ENCODE peak calls at places on chromosome 19, in six cellular contexts. One of them, this sample, is unnamed.

GRCh38 chr19:45087531-45087930 is 5.4 kb upstream of the PPP1R37 start:
- DNase-seq in esophagus muscularis mucosa: no peak
- DNase-seq in tibial nerve: no peak
- DNase-seq in suprapubic skin: no peak
- DNase-seq in transverse colon: no peak
- DNase-seq in stomach: no peak
- DNase-seq in this sample: no peak

GRCh38 chr19:2567580-2567979 is 91.7 kb downstream of the GADD45B start:
- DNase-seq in suprapubic skin: peak
- DNase-seq in transverse colon: peak
- DNase-seq in stomach: no peak
- DNase-seq in tibial nerve: peak
- DNase-seq in esophagus muscularis mucosa: no peak
- DNase-seq in this sample: peak

GRCh38 chr19:39038098-39038497 is 5.7 kb upstream of the FBXO27 start:
- DNase-seq in esophagus muscularis mucosa: no peak
- DNase-seq in suprapubic skin: no peak
- DNase-seq in tibial nerve: no peak
- DNase-seq in stomach: peak
- DNase-seq in transverse colon: peak
- DNase-seq in this sample: peak

GRCh38 chr19:49362926-49363264 is 679 bp upstream of the TEAD2 start:
- DNase-seq in stomach: peak
- DNase-seq in esophagus muscularis mucosa: no peak
- DNase-seq in transverse colon: peak
- DNase-seq in tibial nerve: peak
- DNase-seq in suprapubic skin: peak
- DNase-seq in this sample: peak

GRCh38 chr19:4066176-4066606 is 508 bp downstream of the ZBTB7A start:
- DNase-seq in esophagus muscularis mucosa: no peak
- DNase-seq in suprapubic skin: peak
- DNase-seq in stomach: no peak
- DNase-seq in transverse colon: peak
- DNase-seq in tibial nerve: no peak
- DNase-seq in this sample: no peak

GRCh38 chr19:42352216-42352892 is 26.9 kb downstream of the MEGF8 start:
- DNase-seq in suprapubic skin: no peak
- DNase-seq in esophagus muscularis mucosa: no peak
- DNase-seq in stomach: no peak
- DNase-seq in transverse colon: no peak
- DNase-seq in tibial nerve: no peak
- DNase-seq in this sample: no peak

GRCh38 chr19:46068345-46069258 is 27.8 kb upstream of the IGFL4 start:
- DNase-seq in suprapubic skin: no peak
- DNase-seq in esophagus muscularis mucosa: no peak
- DNase-seq in transverse colon: peak
- DNase-seq in tibial nerve: no peak
- DNase-seq in stomach: no peak
- DNase-seq in this sample: no peak

GRCh38 chr19:13262450-13262849 is 112.2 kb downstream of the IER2 start:
- DNase-seq in esophagus muscularis mucosa: no peak
- DNase-seq in transverse colon: no peak
- DNase-seq in stomach: no peak
- DNase-seq in suprapubic skin: no peak
- DNase-seq in tibial nerve: no peak
- DNase-seq in this sample: no peak

GRCh38 chr19:41821003-41821735 is 23.3 kb downstream of the LYPD4 start:
- DNase-seq in suprapubic skin: no peak
- DNase-seq in esophagus muscularis mucosa: no peak
- DNase-seq in transverse colon: peak
- DNase-seq in stomach: peak
- DNase-seq in tibial nerve: no peak
- DNase-seq in this sample: peak

GRCh38 chr19:6087074-6087506 is 23.2 kb downstream of the RFX2 start:
- DNase-seq in transverse colon: peak
- DNase-seq in stomach: no peak
- DNase-seq in esophagus muscularis mucosa: no peak
- DNase-seq in tibial nerve: no peak
- DNase-seq in suprapubic skin: no peak
- DNase-seq in this sample: no peak

GRCh38 chr19:29324717-29325116 is 111.8 kb upstream of the UQCRFS1 start:
- DNase-seq in suprapubic skin: no peak
- DNase-seq in transverse colon: no peak
- DNase-seq in esophagus muscularis mucosa: peak
- DNase-seq in stomach: no peak
- DNase-seq in tibial nerve: no peak
- DNase-seq in this sample: no peak

GRCh38 chr19:31499826-31500539 is 150.7 kb upstream of the TSHZ3 start:
- DNase-seq in esophagus muscularis mucosa: peak
- DNase-seq in transverse colon: no peak
- DNase-seq in stomach: no peak
- DNase-seq in tibial nerve: no peak
- DNase-seq in suprapubic skin: peak
- DNase-seq in this sample: no peak

GRCh38 chr19:55172741-55173140 is 6.3 kb upstream of the DNAAF3 start:
- DNase-seq in tibial nerve: no peak
- DNase-seq in stomach: no peak
- DNase-seq in esophagus muscularis mucosa: no peak
- DNase-seq in suprapubic skin: no peak
- DNase-seq in transverse colon: no peak
- DNase-seq in this sample: no peak

GRCh38 chr19:38155453-38155852 is 68.6 kb downstream of the DPF1 start:
- DNase-seq in suprapubic skin: no peak
- DNase-seq in transverse colon: no peak
- DNase-seq in esophagus muscularis mucosa: no peak
- DNase-seq in tibial nerve: no peak
- DNase-seq in stomach: no peak
- DNase-seq in this sample: no peak

GRCh38 chr19:2998642-2999041 is 21.3 kb downstream of the TLE6 start:
- DNase-seq in esophagus muscularis mucosa: no peak
- DNase-seq in suprapubic skin: no peak
- DNase-seq in stomach: no peak
- DNase-seq in transverse colon: no peak
- DNase-seq in tibial nerve: no peak
- DNase-seq in this sample: no peak

GRCh38 chr19:55657004-55657747 is 2.3 kb downstream of the U2AF2 start:
- DNase-seq in transverse colon: no peak
- DNase-seq in stomach: peak
- DNase-seq in suprapubic skin: no peak
- DNase-seq in esophagus muscularis mucosa: no peak
- DNase-seq in tibial nerve: no peak
- DNase-seq in this sample: peak

GRCh38 chr19:34171539-34171876 is 796 bp upstream of the LSM14A start:
- DNase-seq in suprapubic skin: no peak
- DNase-seq in esophagus muscularis mucosa: peak
- DNase-seq in stomach: no peak
- DNase-seq in tibial nerve: no peak
- DNase-seq in transverse colon: no peak
- DNase-seq in this sample: no peak

GRCh38 chr19:13842294-13843103 is 34.4 kb upstream of the NANOS3 start:
- DNase-seq in stomach: peak
- DNase-seq in suprapubic skin: peak
- DNase-seq in esophagus muscularis mucosa: no peak
- DNase-seq in tibial nerve: peak
- DNase-seq in transverse colon: peak
- DNase-seq in this sample: peak

GRCh38 chr19:9309139-9309973 is at the start of gene ZNF699:
- DNase-seq in tibial nerve: peak
- DNase-seq in transverse colon: peak
- DNase-seq in stomach: peak
- DNase-seq in suprapubic skin: peak
- DNase-seq in esophagus muscularis mucosa: peak
- DNase-seq in this sample: peak

GRCh38 chr19:46697142-46697960 is 19.6 kb downstream of the PRKD2 start:
- DNase-seq in tibial nerve: peak
- DNase-seq in suprapubic skin: peak
- DNase-seq in esophagus muscularis mucosa: peak
- DNase-seq in stomach: peak
- DNase-seq in transverse colon: peak
- DNase-seq in this sample: peak

GRCh38 chr19:10278935-10279334 is 7.8 kb upstream of the ICAM4 start:
- DNase-seq in stomach: no peak
- DNase-seq in tibial nerve: no peak
- DNase-seq in transverse colon: no peak
- DNase-seq in esophagus muscularis mucosa: no peak
- DNase-seq in suprapubic skin: no peak
- DNase-seq in this sample: no peak

GRCh38 chr19:13459351-13459750 is 46.9 kb downstream of the CACNA1A start:
- DNase-seq in transverse colon: no peak
- DNase-seq in suprapubic skin: no peak
- DNase-seq in stomach: no peak
- DNase-seq in tibial nerve: no peak
- DNase-seq in esophagus muscularis mucosa: no peak
- DNase-seq in this sample: no peak

GRCh38 chr19:6654347-6655310 is 15.3 kb downstream of the TNFSF14 start:
- DNase-seq in suprapubic skin: no peak
- DNase-seq in tibial nerve: no peak
- DNase-seq in transverse colon: peak
- DNase-seq in esophagus muscularis mucosa: no peak
- DNase-seq in stomach: no peak
- DNase-seq in this sample: no peak

GRCh38 chr19:28497137-28497536 is 715.8 kb downstream of the UQCRFS1 start:
- DNase-seq in tibial nerve: no peak
- DNase-seq in suprapubic skin: no peak
- DNase-seq in esophagus muscularis mucosa: no peak
- DNase-seq in stomach: no peak
- DNase-seq in transverse colon: no peak
- DNase-seq in this sample: no peak

GRCh38 chr19:54373781-54374266 is 9.1 kb upstream of the LAIR1 start:
- DNase-seq in stomach: no peak
- DNase-seq in transverse colon: no peak
- DNase-seq in tibial nerve: peak
- DNase-seq in esophagus muscularis mucosa: no peak
- DNase-seq in suprapubic skin: no peak
- DNase-seq in this sample: no peak

GRCh38 chr19:6455924-6456323 is 3.7 kb downstream of the SLC25A23 start:
- DNase-seq in esophagus muscularis mucosa: no peak
- DNase-seq in suprapubic skin: no peak
- DNase-seq in tibial nerve: no peak
- DNase-seq in stomach: no peak
- DNase-seq in transverse colon: no peak
- DNase-seq in this sample: no peak

GRCh38 chr19:53853707-53854106 is 14.0 kb upstream of the MYADM start:
- DNase-seq in stomach: no peak
- DNase-seq in esophagus muscularis mucosa: no peak
- DNase-seq in tibial nerve: no peak
- DNase-seq in transverse colon: no peak
- DNase-seq in suprapubic skin: no peak
- DNase-seq in this sample: no peak

GRCh38 chr19:35248310-35249145 is at the start of gene LSR:
- DNase-seq in tibial nerve: no peak
- DNase-seq in stomach: peak
- DNase-seq in esophagus muscularis mucosa: peak
- DNase-seq in transverse colon: peak
- DNase-seq in suprapubic skin: no peak
- DNase-seq in this sample: peak
- TF ChIP-seq EP300 in tibial nerve: no peak
- TF ChIP-seq EP300 in stomach: no peak
- TF ChIP-seq EP300 in esophagus muscularis mucosa: no peak
- TF ChIP-seq EP300 in transverse colon: no peak
- TF ChIP-seq EP300 in suprapubic skin: no peak
- TF ChIP-seq EP300 in this sample: no peak

GRCh38 chr19:48333467-48334384 is 8.4 kb downstream of the EMP3 start:
- DNase-seq in suprapubic skin: peak
- DNase-seq in transverse colon: peak
- DNase-seq in stomach: peak
- DNase-seq in esophagus muscularis mucosa: peak
- DNase-seq in tibial nerve: peak
- DNase-seq in this sample: peak

GRCh38 chr19:48329167-48329891 is 4.0 kb downstream of the EMP3 start:
- DNase-seq in stomach: no peak
- DNase-seq in transverse colon: peak
- DNase-seq in tibial nerve: no peak
- DNase-seq in esophagus muscularis mucosa: no peak
- DNase-seq in suprapubic skin: no peak
- DNase-seq in this sample: no peak

GRCh38 chr19:48332351-48332661 is 7.0 kb downstream of the EMP3 start:
- DNase-seq in suprapubic skin: no peak
- DNase-seq in esophagus muscularis mucosa: no peak
- DNase-seq in tibial nerve: no peak
- DNase-seq in transverse colon: no peak
- DNase-seq in stomach: no peak
- DNase-seq in this sample: no peak

GRCh38 chr19:48330012-48330681 is 4.8 kb downstream of the EMP3 start:
- DNase-seq in transverse colon: peak
- DNase-seq in suprapubic skin: peak
- DNase-seq in tibial nerve: peak
- DNase-seq in esophagus muscularis mucosa: no peak
- DNase-seq in stomach: peak
- DNase-seq in this sample: peak

GRCh38 chr19:48332662-48333466 is 7.5 kb downstream of the EMP3 start:
- DNase-seq in tibial nerve: peak
- DNase-seq in suprapubic skin: peak
- DNase-seq in transverse colon: peak
- DNase-seq in esophagus muscularis mucosa: peak
- DNase-seq in stomach: peak
- DNase-seq in this sample: peak
- TF ChIP-seq EP300 in tibial nerve: no peak
- TF ChIP-seq EP300 in suprapubic skin: no peak
- TF ChIP-seq EP300 in transverse colon: peak
- TF ChIP-seq EP300 in esophagus muscularis mucosa: no peak
- TF ChIP-seq EP300 in stomach: no peak
- TF ChIP-seq EP300 in this sample: no peak

DNA sequence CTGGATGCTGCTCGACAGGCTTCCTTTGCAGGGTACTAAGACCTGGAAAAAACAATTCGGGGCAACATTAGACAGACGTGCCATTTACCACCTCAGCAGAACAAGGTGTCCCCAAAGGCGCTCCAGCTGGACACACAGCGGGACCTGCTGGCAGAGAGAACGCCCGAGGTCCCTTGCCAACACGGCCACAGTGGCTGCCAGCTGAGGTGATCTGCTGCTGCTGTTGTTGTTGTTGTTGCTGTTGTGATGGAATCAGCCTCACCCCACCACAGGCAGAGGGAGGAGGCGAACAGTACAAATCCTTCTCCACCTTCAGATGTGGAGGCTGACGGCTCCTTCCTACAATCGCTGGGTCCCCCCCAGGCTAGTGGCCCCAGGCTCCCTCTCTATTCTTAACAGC is 25.2 kb downstream of the ANKRD27 start:
- DNase-seq in esophagus muscularis mucosa: no peak
- DNase-seq in transverse colon: no peak
- DNase-seq in stomach: no peak
- DNase-seq in tibial nerve: no peak
- DNase-seq in suprapubic skin: no peak
- DNase-seq in this sample: no peak
- TF ChIP-seq EP300 in esophagus muscularis mucosa: no peak
- TF ChIP-seq EP300 in transverse colon: no peak
- TF ChIP-seq EP300 in stomach: no peak
- TF ChIP-seq EP300 in tibial nerve: no peak
- TF ChIP-seq EP300 in suprapubic skin: no peak
- TF ChIP-seq EP300 in this sample: no peak

DNA sequence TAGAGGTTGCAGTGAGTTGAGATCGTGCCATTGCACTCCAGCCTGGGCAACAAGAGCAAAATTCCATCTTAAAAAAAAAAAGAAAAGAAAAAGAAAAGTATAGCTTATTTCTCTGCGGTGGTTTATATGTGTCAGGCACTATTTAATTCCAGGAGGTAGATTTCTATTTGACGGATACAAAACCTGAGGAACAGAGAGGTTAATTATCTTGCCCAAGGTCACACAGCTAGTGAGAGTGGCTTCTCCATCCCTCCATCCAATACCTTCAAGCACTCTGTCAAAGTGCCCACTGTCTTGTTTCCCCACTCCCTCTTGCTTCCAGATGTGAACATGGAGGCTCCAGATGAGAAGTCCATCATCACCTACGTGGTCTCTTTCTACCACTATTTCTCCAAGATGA is 34.8 kb downstream of the SPTBN4 start:
- DNase-seq in transverse colon: no peak
- DNase-seq in stomach: no peak
- DNase-seq in esophagus muscularis mucosa: no peak
- DNase-seq in suprapubic skin: no peak
- DNase-seq in tibial nerve: no peak
- DNase-seq in this sample: no peak
- TF ChIP-seq EP300 in transverse colon: no peak
- TF ChIP-seq EP300 in stomach: no peak
- TF ChIP-seq EP300 in esophagus muscularis mucosa: no peak
- TF ChIP-seq EP300 in suprapubic skin: no peak
- TF ChIP-seq EP300 in tibial nerve: no peak
- TF ChIP-seq EP300 in this sample: no peak